ENCODE peak calls at places on chromosomes 5 and 9, in four cellular contexts. I, Z, B and Y are unnamed samples.

GRCh38 chr9:101650096-101650495 is 55.3 kb upstream of the PPP3R2 start:
- DNase-seq in I (no peak), Z (no peak), B (no peak), Y (no peak)

GRCh38 chr5:56298329-56298962 is 65.3 kb upstream of the ANKRD55 start:
- DNase-seq in I (no peak), Z (no peak), B (no peak), Y (no peak)

GRCh38 chr9:96025995-96026572 is 150.6 kb downstream of the ERCC6L2 start:
- DNase-seq in I (no peak), Z (no peak), B (no peak), Y (no peak)

GRCh38 chr5:44862808-44863207 is 54.1 kb downstream of the MRPS30 start:
- DNase-seq in I (no peak), Z (no peak), B (no peak), Y (no peak)

GRCh38 chr5:56259002-56259511 is 25.9 kb upstream of the ANKRD55 start:
- DNase-seq in I (no peak), Z (no peak), B (peak; percentile 55), Y (no peak)

GRCh38 chr5:95619096-95619495 is 791 bp upstream of the GPR150 start:
- DNase-seq in I (no peak), Z (no peak), B (no peak), Y (no peak)

GRCh38 chr9:98231770-98232478 is 23.5 kb downstream of the TBC1D2 start:
- DNase-seq in I (no peak), Z (no peak), B (no peak), Y (no peak)

GRCh38 chr5:136840601-136841000 is 475.3 kb upstream of the TRPC7 start:
- DNase-seq in I (no peak), Z (no peak), B (no peak), Y (no peak)

GRCh38 chr9:129751841-129752801 is 721 bp downstream of the PTGES start:
- DNase-seq in I (no peak), Z (peak; percentile 73), B (no peak), Y (no peak)

GRCh38 chr9:136759001-136759400 is 958 bp upstream of the LCN8 start:
- DNase-seq in I (no peak), Z (no peak), B (no peak), Y (no peak)

GRCh38 chr9:132578367-132578932 is 4.0 kb upstream of the BARHL1 start:
- DNase-seq in I (no peak), Z (no peak), B (no peak), Y (no peak)

GRCh38 chr5:98839469-98840383 is 66.3 kb downstream of the RGMB start:
- DNase-seq in I (no peak), Z (no peak), B (no peak), Y (no peak)

GRCh38 chr9:127979333-127980055 is 1.3 kb downstream of the EEIG1 start:
- DNase-seq in I (peak; percentile 29), Z (no peak), B (no peak), Y (no peak)

GRCh38 chr9:4339783-4340335 is 40.0 kb upstream of the GLIS3 start:
- DNase-seq in I (no peak), Z (no peak), B (peak; percentile 13), Y (no peak)

GRCh38 chr9:86990276-86990675 is 43.0 kb upstream of the GAS1 start:
- DNase-seq in I (no peak), Z (no peak), B (no peak), Y (no peak)

GRCh38 chr9:121876658-121877271 is 216.3 kb downstream of the TTLL11 start:
- DNase-seq in I (no peak), Z (no peak), B (no peak), Y (no peak)

GRCh38 chr5:38434981-38435710 is 121.3 kb downstream of the LIFR start:
- DNase-seq in I (no peak), Z (no peak), B (no peak), Y (no peak)

GRCh38 chr5:74042559-74043357 is 416.8 kb downstream of the ARHGEF28 start:
- DNase-seq in I (no peak), Z (no peak), B (no peak), Y (no peak)

GRCh38 chr9:4549751-4550295 is 59.6 kb downstream of the SLC1A1 start:
- DNase-seq in I (no peak), Z (no peak), B (no peak), Y (no peak)

GRCh38 chr9:1738511-1739100 is 276.5 kb upstream of the SMARCA2 start:
- DNase-seq in I (no peak), Z (no peak), B (no peak), Y (no peak)

GRCh38 chr9:92138157-92138959 is 23.1 kb upstream of the SPTLC1 start:
- DNase-seq in I (peak; percentile 53), Z (no peak), B (no peak), Y (peak; percentile 72)

GRCh38 chr5:160899735-160900134 is 47.7 kb upstream of the ATP10B start:
- DNase-seq in I (no peak), Z (no peak), B (no peak), Y (no peak)

GRCh38 chr9:100579665-100580064 is 1.8 kb downstream of the CAVIN4 start:
- DNase-seq in I (no peak), Z (no peak), B (no peak), Y (no peak)

GRCh38 chr9:100580255-100580654 is 2.4 kb downstream of the CAVIN4 start:
- DNase-seq in I (no peak), Z (no peak), B (no peak), Y (no peak)

GRCh38 chr9:100578610-100579009 is 731 bp downstream of the CAVIN4 start:
- DNase-seq in I (no peak), Z (no peak), B (no peak), Y (no peak)

GRCh38 chr9:100575765-100576368 is 2.0 kb upstream of the CAVIN4 start:
- DNase-seq in I (no peak), Z (no peak), B (no peak), Y (no peak)

DNA sequence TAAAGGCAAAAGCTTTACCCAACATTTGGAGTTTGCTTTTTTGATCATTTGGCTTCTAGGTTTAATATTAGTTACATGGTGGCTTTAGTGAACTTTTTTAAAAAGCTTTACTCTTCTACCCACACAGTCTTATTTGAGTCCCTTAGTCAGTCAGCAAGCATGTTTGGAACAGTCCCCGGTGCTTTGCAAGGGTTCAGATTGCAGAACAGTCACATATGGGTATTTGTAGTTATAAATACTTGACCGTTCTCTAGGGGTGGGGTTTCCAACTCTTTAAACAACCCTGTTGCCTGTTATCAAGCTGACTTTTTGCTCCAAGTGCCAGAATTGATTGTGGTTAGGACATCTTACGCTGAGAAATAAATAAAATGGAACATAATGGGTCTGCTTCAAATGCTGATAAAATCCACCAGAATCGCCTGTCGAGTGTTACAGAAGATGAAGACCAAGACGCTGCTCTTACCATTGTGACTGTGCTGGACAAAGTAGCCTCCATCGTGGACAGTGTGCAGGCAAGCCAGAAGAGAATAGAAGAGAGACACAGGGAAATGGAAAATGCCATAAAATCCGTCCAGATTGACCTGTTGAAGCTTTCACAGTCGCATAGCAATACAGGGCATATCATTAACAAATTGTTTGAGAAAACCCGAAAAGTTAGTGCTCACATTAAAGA is at the start of gene CAVIN4:
- DNase-seq in I (no peak), Z (no peak), B (no peak), Y (no peak)
- H3K4me3 ChIP-seq in I (no peak within 1 kb of the TSS), Z (no peak within 1 kb of the TSS), B (no peak within 1 kb of the TSS), Y (no peak within 1 kb of the TSS)

GRCh38 chr5:138033916-138034315 is 1.0 kb upstream of the FAM13B start:
- DNase-seq in I (no peak), Z (no peak), B (no peak), Y (no peak)
- H3K4me3 ChIP-seq in I (no peak overlapping the region), Z (no peak overlapping the region), B (peak overlapping the region; percentile 94), Y (peak overlapping the region; percentile 94)

DNA sequence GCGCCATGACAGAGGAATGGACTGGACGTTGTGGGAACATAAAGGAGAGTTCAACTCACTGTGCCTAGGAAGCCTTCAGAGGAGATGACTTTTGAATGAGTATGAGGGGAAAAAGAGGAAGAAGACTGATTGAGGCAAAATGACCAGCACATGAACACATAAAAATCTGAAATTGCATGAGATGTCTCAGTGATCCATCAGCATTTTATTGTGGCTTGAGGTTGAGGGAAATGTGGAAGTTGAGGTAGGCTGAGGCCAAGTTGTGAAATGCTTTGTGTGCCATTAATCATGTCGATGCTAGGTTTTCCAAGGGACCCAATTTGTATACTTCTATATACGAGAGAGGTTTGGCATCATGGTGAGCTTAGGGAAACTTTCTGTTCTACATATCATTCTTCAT is 140.9 kb upstream of the TLX3 start:
- DNase-seq in I (no peak), Z (no peak), B (no peak), Y (no peak)
- H3K4me3 ChIP-seq in I (no peak overlapping the region), Z (no peak overlapping the region), B (no peak overlapping the region), Y (no peak overlapping the region)

GRCh38 chr5:169648725-169649124 is 11.7 kb downstream of the DOCK2 start:
- DNase-seq in I (no peak), Z (no peak), B (no peak), Y (no peak)
- H3K4me3 ChIP-seq in I (no peak overlapping the region), Z (peak overlapping the region; percentile 39), B (peak overlapping the region; percentile 48), Y (no peak overlapping the region)

GRCh38 chr9:21679432-21679831 is 123.0 kb upstream of the MTAP start:
- DNase-seq in I (no peak), Z (no peak), B (no peak), Y (no peak)

GRCh38 chr9:21680590-21680989 is 121.8 kb upstream of the MTAP start:
- DNase-seq in I (no peak), Z (no peak), B (no peak), Y (no peak)

GRCh38 chr9:21677834-21678233 is 124.6 kb upstream of the MTAP start:
- DNase-seq in I (no peak), Z (no peak), B (no peak), Y (no peak)

GRCh38 chr9:21674894-21675293 is 127.5 kb upstream of the MTAP start:
- DNase-seq in I (no peak), Z (no peak), B (no peak), Y (no peak)

GRCh38 chr9:21677387-21677786 is 125.0 kb upstream of the MTAP start:
- DNase-seq in I (no peak), Z (no peak), B (no peak), Y (no peak)
- H3K4me3 ChIP-seq in I (no peak overlapping the region), Z (no peak overlapping the region), B (no peak overlapping the region), Y (no peak overlapping the region)

GRCh38 chr9:109496126-109496707 is 1.9 kb downstream of the PTPN3 start:
- DNase-seq in I (no peak), Z (no peak), B (no peak), Y (no peak)
- H3K4me3 ChIP-seq in I (no peak overlapping the region), Z (no peak overlapping the region), B (no peak overlapping the region), Y (no peak overlapping the region)